ENCODE peak calls at places on chromosomes 7 and 10, in ten cellular contexts. C, W, L, D, Z, R, X, G, M and T are unnamed samples.

GRCh38 chr10:72315611-72316385 is 38.9 kb downstream of the DNAJB12 start:
- DNase-seq in C (peak; percentile 91), W (no peak), L (no peak), D (peak; percentile 59), Z (peak; percentile 89), R (no peak), X (no peak), G (no peak), M (peak; percentile 82), T (no peak)

GRCh38 chr7:106819546-106819945 is 45.5 kb upstream of the PIK3CG start:
- DNase-seq in C (no peak), W (no peak), L (no peak), D (no peak), Z (no peak), R (no peak), X (no peak), G (no peak), M (no peak), T (no peak)

GRCh38 chr10:33271969-33272583 is 62.4 kb downstream of the NRP1 start:
- DNase-seq in C (no peak), W (no peak), L (no peak), D (no peak), Z (no peak), R (no peak), X (no peak), G (no peak), M (no peak), T (no peak)

GRCh38 chr7:101717986-101718746 is 89.1 kb upstream of the MYL10 start:
- DNase-seq in C (no peak), W (no peak), L (no peak), D (no peak), Z (peak; percentile 8), R (no peak), X (peak; percentile 20), G (no peak), M (peak; percentile 31), T (no peak)

GRCh38 chr7:11592699-11593098 is 239.3 kb downstream of the THSD7A start:
- DNase-seq in C (no peak), W (no peak), L (no peak), D (no peak), Z (no peak), R (no peak), X (no peak), G (no peak), M (no peak), T (no peak)

GRCh38 chr10:11472158-11472753 is 139.2 kb downstream of the USP6NL start:
- DNase-seq in C (peak; percentile 43), W (peak; percentile 61), L (peak; percentile 49), D (peak; percentile 71), Z (peak; percentile 49), R (peak; percentile 77), X (peak; percentile 48), G (peak; percentile 73), M (peak; percentile 66), T (no peak)

GRCh38 chr7:23022258-23022745 is 8.4 kb upstream of the HYCC1 start:
- DNase-seq in C (no peak), W (no peak), L (no peak), D (no peak), Z (no peak), R (no peak), X (no peak), G (no peak), M (no peak), T (no peak)

GRCh38 chr7:129315916-129316315 is 91.1 kb downstream of the AHCYL2 start:
- DNase-seq in C (peak; percentile 26), W (no peak), L (no peak), D (no peak), Z (peak; percentile 44), R (peak; percentile 41), X (peak; percentile 42), G (no peak), M (no peak), T (no peak)

GRCh38 chr7:116353614-116354013 is 143.3 kb downstream of the TES start:
- DNase-seq in C (no peak), W (no peak), L (no peak), D (peak; percentile 66), Z (peak; percentile 61), R (peak; percentile 27), X (peak; percentile 51), G (no peak), M (peak; percentile 27), T (no peak)

GRCh38 chr10:34433241-34434076 is 381.6 kb downstream of the PARD3 start:
- DNase-seq in C (no peak), W (no peak), L (no peak), D (no peak), Z (no peak), R (no peak), X (no peak), G (no peak), M (no peak), T (no peak)

GRCh38 chr10:110389250-110389649 is 84.5 kb upstream of the SMNDC1 start:
- DNase-seq in C (no peak), W (no peak), L (no peak), D (no peak), Z (no peak), R (no peak), X (no peak), G (no peak), M (no peak), T (no peak)

GRCh38 chr7:70208236-70209063 is 610.2 kb downstream of the AUTS2 start:
- DNase-seq in C (no peak), W (no peak), L (no peak), D (no peak), Z (no peak), R (no peak), X (no peak), G (no peak), M (no peak), T (no peak)

DNA sequence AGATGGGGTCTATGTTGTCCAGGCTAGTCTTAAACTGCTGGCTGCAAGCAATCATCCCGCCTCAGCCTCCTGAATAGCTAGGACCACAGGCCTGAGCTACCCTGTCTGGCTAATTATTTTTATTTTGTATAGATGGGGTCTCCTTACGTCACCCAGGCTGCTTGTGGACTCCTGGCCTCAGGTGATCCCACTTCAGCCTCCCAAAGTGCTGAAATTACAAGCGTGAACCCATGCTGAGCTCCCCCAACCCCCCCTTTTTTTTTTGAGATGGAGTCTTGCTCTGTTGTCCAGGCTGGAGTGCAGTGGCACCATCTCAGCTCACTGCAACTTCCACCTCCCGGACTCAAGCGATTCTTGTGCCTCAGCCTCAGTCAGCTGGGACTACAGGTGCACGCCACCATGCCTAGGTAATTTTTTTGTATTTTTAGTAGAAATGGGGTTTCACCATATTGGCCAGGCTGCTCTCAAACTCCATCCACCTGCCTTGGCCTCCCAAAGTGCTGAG is 25.4 kb downstream of the FAM25A start:
- DNase-seq in C (no peak), W (no peak), L (no peak), D (no peak), Z (no peak), R (no peak), X (no peak), G (no peak), M (no peak), T (no peak)
- H3K27ac ChIP-seq in C (no peak overlapping the region), W (no peak overlapping the region), L (no peak overlapping the region), D (no peak overlapping the region), Z (no peak overlapping the region), R (no peak overlapping the region), X (no peak overlapping the region), G (no peak overlapping the region), M (no peak overlapping the region), T (no peak overlapping the region)

GRCh38 chr10:1966698-1967097 is 229.4 kb upstream of the ADARB2 start:
- DNase-seq in C (no peak), W (no peak), L (no peak), D (no peak), Z (no peak), R (no peak), X (no peak), G (no peak), M (no peak), T (no peak)

GRCh38 chr10:1962025-1962424 is 224.7 kb upstream of the ADARB2 start:
- DNase-seq in C (no peak), W (no peak), L (no peak), D (no peak), Z (no peak), R (no peak), X (no peak), G (no peak), M (no peak), T (no peak)

GRCh38 chr10:1963341-1963740 is 226.0 kb upstream of the ADARB2 start:
- DNase-seq in C (no peak), W (no peak), L (no peak), D (no peak), Z (no peak), R (no peak), X (no peak), G (no peak), M (no peak), T (no peak)

GRCh38 chr10:1968257-1969025 is 231.1 kb upstream of the ADARB2 start:
- DNase-seq in C (no peak), W (no peak), L (peak; percentile 40), D (no peak), Z (no peak), R (no peak), X (no peak), G (no peak), M (no peak), T (no peak)

DNA sequence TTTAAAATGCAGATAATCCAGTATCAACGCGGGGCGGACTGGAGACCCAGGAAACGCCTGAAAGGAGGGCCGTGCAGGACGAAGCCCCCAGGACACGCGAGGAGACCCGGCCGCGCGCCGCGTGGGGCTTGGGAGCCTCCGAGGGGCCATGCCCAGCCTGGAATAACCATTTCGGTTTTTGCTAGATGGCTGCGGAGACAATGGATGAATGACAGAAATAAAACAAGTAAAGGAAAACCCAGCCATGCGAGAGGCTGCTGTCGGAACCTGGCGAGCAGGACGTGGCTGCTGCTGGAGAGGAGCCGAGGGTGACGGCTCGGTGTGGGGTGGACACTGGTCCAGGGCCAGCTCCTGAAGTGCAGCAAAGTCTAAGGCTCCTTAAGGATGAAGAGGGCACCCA is 227.2 kb upstream of the ADARB2 start:
- DNase-seq in C (no peak), W (no peak), L (no peak), D (no peak), Z (no peak), R (no peak), X (no peak), G (no peak), M (no peak), T (no peak)
- TF ChIP-seq CTCF in C (no peak), W (no peak), L (no peak), D (no peak), Z (no peak), R (no peak), X (no peak), G (no peak), M (no peak), T (no peak)

DNA sequence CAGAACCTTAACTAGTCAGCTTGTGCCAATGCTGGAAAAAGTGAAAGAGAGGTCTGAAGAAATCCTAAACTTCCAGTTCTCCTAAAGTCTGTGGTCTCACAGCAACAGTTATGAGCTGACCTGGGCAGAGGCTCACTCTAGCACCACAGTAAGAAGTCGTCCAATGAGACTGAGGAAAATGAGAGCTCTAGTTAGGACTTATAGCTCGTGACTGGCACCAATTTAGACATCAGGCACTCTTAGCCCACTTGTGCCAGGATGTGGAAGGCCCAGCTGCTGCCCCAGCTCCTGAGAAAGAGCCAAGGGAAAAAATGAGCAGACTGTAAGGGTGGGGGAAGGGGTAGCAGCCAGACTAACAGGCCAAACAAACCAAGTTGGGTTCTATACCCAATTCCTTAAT is 7.6 kb downstream of the MMS19 start:
- DNase-seq in C (no peak), W (no peak), L (no peak), D (no peak), Z (peak; percentile 54), R (no peak), X (peak; percentile 30), G (no peak), M (no peak), T (no peak)
- H3K27ac ChIP-seq in C (no peak overlapping the region), W (no peak overlapping the region), L (no peak overlapping the region), D (no peak overlapping the region), Z (peak overlapping the region; percentile 70), R (no peak overlapping the region), X (peak overlapping the region; percentile 89), G (no peak overlapping the region), M (no peak overlapping the region), T (peak overlapping the region; percentile 14)

GRCh38 chr10:12707461-12708185 is 293.9 kb downstream of the CCDC3 start:
- DNase-seq in C (no peak), W (no peak), L (no peak), D (peak; percentile 69), Z (peak; percentile 58), R (peak; percentile 62), X (no peak), G (peak; percentile 22), M (peak; percentile 49), T (no peak)
- TF ChIP-seq CTCF in C (peak; percentile 50), W (no peak), L (peak; percentile 33), D (peak; percentile 56), Z (peak; percentile 54), R (peak; percentile 53), X (peak; percentile 59), G (peak; percentile 70), M (peak; percentile 27), T (peak; percentile 70)